ENCODE peak calls at places on chromosomes 7 and 10, in nine cellular contexts. Q is colonic mucosa; X is CD4-positive, CD25-positive, alpha-beta regulatory T cell; M is body of pancreas; D is aorta; G is ovary; P is PC-9; F is CD4-positive, alpha-beta T cell; A is A549. J is an unnamed sample.

GRCh38 chr10:99341860-99342517 is 12.8 kb downstream of the CNNM1 start:
- DNase-seq in D (no peak), Q (no peak), M (no peak), F (no peak), X (no peak), G (no peak), A (no peak), P (no peak), J (no peak)

GRCh38 chr10:23024002-23024401 is 71.4 kb upstream of the MSRB2 start:
- DNase-seq in M (no peak), X (no peak), A (no peak), F (no peak), D (no peak), Q (no peak), P (no peak), G (no peak), J (no peak)

GRCh38 chr7:76357379-76358052 is 1.3 kb downstream of the YWHAG start:
- DNase-seq in F (no peak), M (no peak), P (no peak), Q (no peak), X (no peak), G (no peak), A (no peak), D (no peak), J (no peak)

GRCh38 chr7:154676422-154677073 is 326.4 kb downstream of the PAXIP1 start:
- DNase-seq in M (peak), X (no peak), Q (peak), F (no peak), A (no peak), G (no peak), D (no peak), P (no peak), J (no peak)

GRCh38 chr10:48456361-48456804 is 148.5 kb downstream of the ARHGAP22 start:
- DNase-seq in P (no peak), F (no peak), M (no peak), X (no peak), D (peak), G (peak), Q (peak), A (no peak), J (no peak)

GRCh38 chr10:96614515-96614914 is 27.7 kb upstream of the TM9SF3 start:
- DNase-seq in P (peak), G (no peak), Q (peak), A (peak), D (no peak), M (no peak), F (no peak), X (no peak), J (peak)

GRCh38 chr10:133318494-133319127 is 9.9 kb downstream of the ZNF511 start:
- DNase-seq in P (peak), M (peak), A (peak), X (peak), D (peak), Q (peak), F (peak), G (peak), J (no peak)

GRCh38 chr7:5393328-5393727 is 30.3 kb downstream of the TNRC18 start:
- DNase-seq in X (no peak), G (no peak), M (no peak), P (no peak), F (no peak), D (no peak), Q (no peak), A (no peak), J (no peak)

GRCh38 chr7:84790873-84791272 is 396.0 kb downstream of the SEMA3D start:
- DNase-seq in P (no peak), G (no peak), X (no peak), F (no peak), D (no peak), A (no peak), M (no peak), Q (no peak), J (no peak)

GRCh38 chr7:44161371-44161770 is 20.2 kb upstream of the MYL7 start:
- DNase-seq in D (no peak), X (no peak), P (no peak), M (no peak), Q (no peak), G (no peak), F (no peak), A (no peak), J (no peak)

GRCh38 chr10:120400601-120401000 is 56.4 kb upstream of the PLPP4 start:
- DNase-seq in F (no peak), X (no peak), M (no peak), Q (no peak), G (no peak), P (no peak), A (no peak), D (no peak), J (no peak)

GRCh38 chr7:47193003-47193402 is 388.9 kb downstream of the TNS3 start:
- DNase-seq in D (no peak), X (no peak), M (no peak), G (no peak), P (peak), Q (peak), F (no peak), A (no peak), J (no peak)

DNA sequence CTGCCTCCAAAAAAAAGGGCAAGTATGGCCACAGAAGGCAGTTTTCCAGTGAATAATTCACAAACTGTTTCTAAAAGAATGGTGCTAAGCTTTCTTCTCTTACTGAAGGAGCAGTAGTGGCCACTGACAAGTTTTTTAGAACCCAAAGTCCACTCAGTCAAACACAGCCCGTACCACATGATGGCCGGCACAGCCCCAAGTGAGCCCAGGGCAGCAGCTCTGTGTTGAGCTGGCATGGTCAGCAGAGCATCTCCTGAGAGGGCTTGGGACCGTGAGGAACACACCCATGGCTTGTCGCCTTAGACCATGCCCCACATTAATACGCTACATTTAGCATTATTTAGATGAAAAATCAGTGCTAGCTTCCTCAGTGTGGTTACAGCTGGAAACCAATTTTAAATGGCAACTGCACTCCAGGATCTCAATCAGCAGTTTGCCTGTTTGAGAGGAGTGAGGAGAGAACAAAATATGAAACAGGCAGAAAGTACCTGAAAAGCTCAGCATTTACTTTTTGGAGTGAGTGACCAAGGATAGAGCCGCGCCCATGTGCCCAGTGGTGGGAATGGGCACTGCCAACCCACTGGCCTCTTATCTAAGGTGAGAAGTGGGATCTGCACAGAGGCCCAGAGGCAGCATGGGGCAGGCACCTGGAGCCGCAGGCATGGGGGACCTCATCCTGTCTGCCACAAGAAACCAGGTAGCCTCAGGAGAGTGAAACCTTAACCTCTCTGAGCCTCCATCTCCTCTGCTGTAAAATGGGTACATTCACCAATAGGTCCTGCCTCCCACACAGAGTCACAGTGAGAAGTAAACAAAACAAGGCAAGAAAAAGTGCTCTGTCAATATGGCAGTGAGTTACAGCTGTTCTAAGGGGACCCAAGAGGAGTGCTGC is 17.4 kb downstream of the PSAP start:
- DNase-seq in M (no peak), P (no peak), Q (no peak), D (no peak), F (no peak), X (no peak), G (no peak), A (no peak), J (no peak)
- H3K27ac ChIP-seq in M (no peak), P (no peak), Q (no peak), D (no peak), F (no peak), X (no peak), G (no peak), A (peak), J (peak)

DNA sequence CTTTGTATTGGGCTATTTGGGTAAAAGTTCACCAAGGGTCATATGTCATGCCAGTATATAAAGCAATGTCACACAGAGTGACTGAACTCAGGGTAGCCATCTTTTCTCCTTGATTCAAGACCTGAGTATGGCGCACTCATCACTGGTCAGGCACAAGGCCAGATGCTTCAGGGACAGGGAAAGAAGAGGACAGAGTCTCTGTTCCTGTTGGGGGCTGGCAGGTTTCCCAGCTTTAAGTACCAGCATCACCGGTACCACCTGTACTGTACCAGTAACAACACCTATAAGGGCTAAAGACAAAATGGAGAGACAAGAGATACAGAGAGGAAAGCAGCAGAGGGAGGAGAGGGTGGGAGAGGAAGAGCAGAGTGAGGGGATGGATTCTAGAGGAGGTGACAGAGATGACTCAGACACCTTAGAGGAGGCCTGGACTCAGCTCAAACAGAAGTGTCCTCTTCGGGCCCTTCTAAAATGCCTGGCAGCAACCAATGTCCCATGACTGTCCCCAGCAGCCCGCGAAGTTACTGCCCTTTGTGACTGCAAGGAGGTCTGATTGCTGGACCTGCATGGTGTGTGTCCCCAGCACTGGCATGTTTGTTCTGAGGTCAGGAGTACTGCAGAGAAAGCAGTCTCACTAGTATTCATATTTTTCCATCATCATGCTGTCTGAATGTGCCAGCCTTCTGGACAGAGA is 191.3 kb downstream of the MYOF start:
- DNase-seq in A (no peak), M (no peak), Q (no peak), D (no peak), P (no peak), G (no peak), X (no peak), F (no peak), J (no peak)
- H3K27ac ChIP-seq in A (peak), M (no peak), Q (no peak), D (no peak), P (no peak), G (no peak), X (no peak), F (no peak), J (no peak)

DNA sequence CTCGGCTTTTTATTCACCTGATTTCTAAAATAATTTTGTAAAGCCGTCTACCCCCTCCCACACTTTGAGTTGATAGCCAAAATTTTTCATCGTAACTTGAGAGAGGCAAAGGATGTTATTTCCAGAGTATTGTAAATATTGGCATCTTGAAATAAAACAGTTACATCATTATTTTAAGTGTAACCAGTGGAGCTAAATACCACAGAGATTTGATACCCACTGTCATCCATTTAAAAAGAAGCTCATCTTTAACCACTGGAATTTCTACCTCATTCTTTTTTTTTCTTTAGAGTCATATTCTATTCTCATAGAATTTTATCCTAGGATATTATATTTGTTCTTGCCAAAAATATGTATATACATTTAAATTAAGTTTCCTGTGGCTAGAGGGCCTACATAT is 48.6 kb downstream of the CAMK1D start:
- DNase-seq in D (no peak), G (no peak), F (no peak), M (no peak), A (no peak), X (no peak), P (no peak), Q (no peak), J (no peak)
- H3K27ac ChIP-seq in D (no peak), G (no peak), F (no peak), M (no peak), A (peak), X (no peak), P (no peak), Q (no peak), J (no peak)

DNA sequence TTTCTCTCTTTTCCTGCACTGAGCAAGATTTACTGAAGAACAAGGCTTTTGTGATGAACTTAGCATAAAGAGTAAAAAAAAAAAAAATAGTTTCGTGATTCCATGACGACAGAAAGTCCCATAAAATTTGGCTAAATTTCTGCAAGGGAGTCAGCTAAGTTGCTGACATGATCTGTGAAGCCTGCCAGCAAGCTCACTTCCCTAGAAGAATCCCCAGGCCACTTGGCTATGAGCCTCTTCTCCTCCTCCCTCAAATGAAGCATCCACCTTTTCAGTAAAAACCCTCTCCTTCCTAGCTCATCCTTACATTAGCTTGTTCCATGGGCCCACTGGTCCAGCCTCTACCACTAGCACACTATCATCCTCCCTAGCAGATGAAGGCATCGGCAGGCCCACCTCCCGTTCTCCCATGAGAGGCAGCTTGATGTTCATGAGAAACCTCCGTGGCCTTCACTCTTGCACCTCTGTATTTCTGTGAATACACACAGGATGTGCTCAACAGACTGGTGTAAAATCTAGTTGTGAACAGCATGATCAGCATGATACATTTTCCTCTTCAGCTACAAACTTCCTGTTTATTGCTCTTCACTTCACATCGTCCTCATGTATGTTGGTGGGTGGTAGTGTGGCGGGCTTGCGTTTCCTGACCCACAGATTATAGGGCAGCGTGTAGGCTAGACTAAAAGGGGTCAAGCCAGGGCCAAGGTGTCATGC is 30.9 kb downstream of the GIMAP8 start:
- DNase-seq in G (no peak), M (no peak), Q (no peak), P (no peak), X (peak), A (no peak), F (peak), D (peak), J (no peak)
- H3K27ac ChIP-seq in G (no peak), M (peak), Q (peak), P (no peak), X (peak), A (no peak), F (peak), D (no peak), J (no peak)

DNA sequence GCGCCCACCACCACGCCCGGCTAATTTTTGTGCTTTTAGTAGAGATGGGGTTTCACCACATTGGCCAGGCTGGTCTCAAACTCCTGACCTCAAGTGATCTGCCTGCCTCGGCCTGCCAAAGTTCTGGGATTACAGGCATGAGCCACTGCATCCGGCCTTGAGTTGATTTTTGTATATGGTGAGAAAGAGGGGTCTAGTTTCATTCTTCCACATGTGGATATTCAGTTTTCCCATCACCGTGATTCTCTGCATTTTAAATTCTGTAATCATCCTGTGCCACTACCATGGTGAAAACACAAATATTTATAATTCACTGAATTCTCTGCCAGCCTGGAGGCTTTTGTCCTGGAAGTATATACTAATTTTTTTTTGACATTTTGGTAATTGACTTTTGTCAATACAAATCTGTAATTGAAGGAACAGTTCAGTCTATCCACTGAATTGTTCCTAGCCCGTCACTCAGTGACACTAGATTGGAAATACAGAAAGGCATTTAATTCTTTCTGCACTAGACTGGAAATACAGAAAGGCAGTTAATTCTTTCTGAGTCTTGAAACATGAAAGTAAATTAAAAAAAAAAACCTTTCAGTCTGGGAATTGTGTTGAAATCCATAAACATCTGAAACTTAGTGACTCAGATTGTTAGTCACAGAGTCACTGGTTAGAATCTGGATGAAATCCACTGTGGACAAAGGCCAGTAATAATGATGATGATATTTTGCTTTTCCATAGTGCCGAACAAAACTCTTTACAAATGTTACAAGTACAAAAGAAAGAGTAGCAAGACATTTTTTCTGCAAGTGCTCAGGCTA is 5.4 kb upstream of the PRTFDC1 start:
- DNase-seq in D (peak), P (no peak), A (peak), G (no peak), Q (no peak), X (no peak), M (no peak), F (no peak), J (peak)
- H3K27ac ChIP-seq in D (no peak), P (peak), A (peak), G (no peak), Q (peak), X (no peak), M (no peak), F (no peak), J (peak)

DNA sequence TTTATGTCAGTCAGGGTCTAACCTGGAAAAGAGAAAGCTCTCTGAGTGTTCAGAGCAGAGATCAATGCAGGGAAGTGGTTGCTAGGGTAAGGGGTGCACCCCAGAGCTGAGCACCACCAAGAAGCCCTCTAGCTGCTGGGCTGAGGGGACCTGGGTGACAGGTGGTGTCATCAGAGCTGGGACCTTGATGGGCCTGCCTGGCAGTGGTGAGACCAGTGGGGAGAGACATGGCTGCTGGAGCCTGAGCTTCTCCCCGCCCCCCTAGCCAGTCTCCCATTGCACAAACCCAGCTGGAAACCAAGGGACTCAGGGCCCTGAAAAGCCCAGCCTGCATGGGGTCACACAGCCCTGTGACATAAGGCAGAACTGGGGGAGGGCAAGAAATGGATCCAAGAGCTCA is 49.1 kb upstream of the OSBPL3 start:
- DNase-seq in P (no peak), X (peak), D (no peak), A (no peak), Q (no peak), M (no peak), G (no peak), F (no peak), J (no peak)
- H3K27ac ChIP-seq in P (peak), X (peak), D (no peak), A (peak), Q (no peak), M (no peak), G (no peak), F (peak), J (peak)